ENCODE peak calls at places on chromosomes 1 and 21, in six cellular contexts. F is CD8-positive, alpha-beta memory T cell; J is fibroblast of lung; E is transverse colon; S is CD8-positive, alpha-beta T cell; K is ascending aorta. C is an unnamed sample. For H3K4me1, the result is how much of the 10 kb centered on the place peaks cover.

GRCh38 chr1:53043271-53043670 is 18.7 kb upstream of the PODN start:
- DNase-seq in J (peak), K (no peak), S (no peak), F (no peak), E (no peak), C (no peak)

GRCh38 chr1:44354268-44354839 is 703 bp downstream of the ERI3 start:
- DNase-seq in S (no peak), F (no peak), E (no peak), K (no peak), J (peak), C (no peak)

GRCh38 chr1:10680487-10680886 is 116.0 kb downstream of the CASZ1 start:
- DNase-seq in S (no peak), J (peak), K (no peak), F (no peak), E (peak), C (no peak)

GRCh38 chr1:43990271-43991199 is 864 bp upstream of the CCDC24 start:
- DNase-seq in E (no peak), K (no peak), S (no peak), F (no peak), J (peak), C (no peak)

GRCh38 chr1:18491168-18491567 is 10.4 kb downstream of the KLHDC7A start:
- DNase-seq in E (no peak), S (no peak), J (no peak), K (no peak), F (no peak), C (no peak)

GRCh38 chr1:14255711-14256110 is 342.8 kb upstream of the KAZN start:
- DNase-seq in S (no peak), F (no peak), E (no peak), K (no peak), J (peak), C (no peak)

GRCh38 chr1:100441651-100442050 is 89.3 kb downstream of the CDC14A start:
- DNase-seq in S (no peak), K (no peak), E (no peak), J (no peak), F (no peak), C (no peak)

GRCh38 chr1:100360790-100361232 is 8.5 kb downstream of the CDC14A start:
- DNase-seq in K (no peak), F (no peak), J (peak), E (no peak), S (no peak), C (peak)

GRCh38 chr1:75785320-75785963 is 614 bp upstream of the RABGGTB start:
- DNase-seq in F (no peak), S (no peak), J (no peak), E (no peak), K (no peak), C (no peak)

GRCh38 chr1:24609949-24610517 is 33.1 kb upstream of the SRRM1 start:
- DNase-seq in J (no peak), S (no peak), E (no peak), F (no peak), K (no peak), C (no peak)

GRCh38 chr1:43980255-43981134 is 1.5 kb downstream of the B4GALT2 start:
- DNase-seq in K (no peak), E (no peak), F (no peak), J (peak), S (no peak), C (no peak)

GRCh38 chr1:23424171-23424959 is at the start of gene TCEA3:
- DNase-seq in F (no peak), S (no peak), J (no peak), E (peak), K (no peak), C (peak)

GRCh38 chr1:177585492-177586220 is 384.2 kb downstream of the SEC16B start:
- DNase-seq in K (no peak), E (peak), S (no peak), J (no peak), F (no peak), C (no peak)

GRCh38 chr1:50901872-50902271 is 58.2 kb downstream of the FAF1 start:
- DNase-seq in F (no peak), E (no peak), J (peak), K (no peak), S (no peak), C (no peak)

GRCh38 chr21:36589352-36589971 is 109.5 kb upstream of the SIM2 start:
- DNase-seq in F (no peak), S (peak), E (peak), J (peak), K (no peak), C (peak)

GRCh38 chr1:66678151-66678550 is 74.1 kb upstream of the DYNLT5 start:
- DNase-seq in J (peak), E (no peak), K (no peak), F (no peak), S (no peak), C (no peak)

GRCh38 chr1:174206148-174206826 is 47.0 kb downstream of the RABGAP1L start:
- DNase-seq in F (no peak), J (peak), E (no peak), S (no peak), K (no peak), C (no peak)

GRCh38 chr1:206067486-206068302 is 14.7 kb downstream of the RHEX start:
- DNase-seq in F (no peak), S (no peak), K (no peak), J (no peak), E (no peak), C (no peak)

GRCh38 chr1:45037456-45037855 is 25.4 kb downstream of the UROD start:
- DNase-seq in K (no peak), F (no peak), E (no peak), J (peak), S (no peak), C (peak)

GRCh38 chr1:229156819-229157218 is 114.1 kb upstream of the RAB4A start:
- DNase-seq in F (no peak), J (no peak), K (no peak), E (peak), S (no peak), C (peak)

GRCh38 chr1:24266398-24266941 is 52.7 kb upstream of the GRHL3 start:
- DNase-seq in J (peak), S (no peak), E (no peak), K (no peak), F (no peak), C (no peak)

GRCh38 chr21:42524341-42525227 is 10.9 kb downstream of the SLC37A1 start:
- DNase-seq in J (peak), S (peak), F (peak), K (no peak), E (peak), C (peak)

GRCh38 chr21:36411301-36411700 is 26.1 kb downstream of the CHAF1B start:
- DNase-seq in S (no peak), E (no peak), F (no peak), J (no peak), K (no peak), C (no peak)

DNA sequence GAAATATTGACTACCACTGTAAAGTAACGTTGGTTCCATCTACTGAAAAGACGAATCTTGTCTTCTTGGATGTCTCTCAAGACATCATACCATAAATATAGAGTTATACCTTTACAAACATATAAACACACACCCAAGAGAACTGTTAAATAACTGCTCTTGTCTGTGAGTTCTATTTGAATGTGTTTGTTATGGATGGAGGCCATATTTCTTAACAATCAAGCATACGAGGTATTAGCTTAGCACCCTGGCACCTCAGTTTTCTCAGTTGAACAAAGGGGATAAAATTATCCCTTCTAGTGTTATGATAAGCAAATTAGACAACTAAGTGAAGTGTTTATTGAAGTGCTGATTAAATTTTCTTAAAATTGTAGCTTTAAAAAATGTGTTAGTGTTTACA is 336.6 kb upstream of the ZRANB2 start:
- DNase-seq in K (no peak), S (no peak), J (no peak), F (no peak), E (no peak), C (no peak)
- H3K4me3 ChIP-seq in K (no peak), S (no peak), J (no peak), F (no peak), E (no peak), C (no peak)

DNA sequence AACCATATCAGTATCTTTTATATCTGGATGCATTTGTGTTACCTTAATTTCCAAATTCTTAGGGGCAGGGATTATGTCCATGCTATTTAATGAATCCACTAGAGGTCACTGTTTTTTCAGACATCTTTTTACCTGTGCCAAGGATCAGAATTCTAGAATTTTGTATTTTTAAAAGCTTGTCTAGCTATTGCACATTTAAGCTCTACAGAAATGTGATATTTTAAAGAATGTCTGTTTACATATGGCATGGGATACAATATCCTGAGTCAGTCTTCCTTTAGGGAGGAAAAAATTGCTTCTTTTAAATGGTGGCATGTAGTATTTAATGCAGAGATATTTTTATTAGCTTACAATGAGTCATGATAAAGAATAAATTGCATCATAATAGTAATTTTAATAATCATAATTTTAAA is 11.3 kb downstream of the RPAP2 start:
- DNase-seq in F (no peak), S (no peak), E (no peak), J (no peak), K (no peak), C (no peak)
- H3K4me1 ChIP-seq in F (under half), S (under half), E (under half), J (under half), K (under half), C (under half)

GRCh38 chr1:34265396-34265795 is 88.7 kb downstream of the C1orf94 start:
- DNase-seq in S (no peak), K (no peak), J (no peak), E (no peak), F (no peak), C (no peak)
- H3K4me3 ChIP-seq in S (no peak), K (no peak), J (no peak), E (no peak), F (no peak), C (no peak)

GRCh38 chr1:64518692-64519481 is 49.0 kb downstream of the CACHD1 start:
- DNase-seq in F (no peak), K (no peak), E (no peak), J (no peak), S (no peak), C (no peak)
- H3K4me1 ChIP-seq in F (under half), K (under half), E (under half), J (under half), S (under half), C (under half)

C was measured in testis.